ENCODE peak calls at places on chromosome 5, in six cellular contexts. T is T-cell, H is GM12891, N is tibial artery, X is H9, C is iris pigment epithelial cell. P is an unnamed sample.

GRCh38 chr5:152288499-152288898 is 116.6 kb downstream of the NMUR2 start:
- DNase-seq in T (no peak), H (no peak), N (peak; percentile 84), X (no peak), C (no peak), P (no peak)

GRCh38 chr5:126915496-126915895 is 114.9 kb downstream of the MARCHF3 start:
- DNase-seq in T (no peak), H (no peak), N (no peak), X (no peak), C (no peak), P (no peak)

GRCh38 chr5:71011194-71011792 is 13.8 kb downstream of the NAIP start:
- DNase-seq in T (no peak), H (no peak), N (no peak), X (no peak), C (no peak), P (no peak)

GRCh38 chr5:9058666-9059065 is 487.2 kb downstream of the SEMA5A start:
- DNase-seq in T (no peak), H (no peak), N (no peak), X (no peak), C (no peak), P (no peak)

GRCh38 chr5:96942911-96943310 is 7.0 kb downstream of the LNPEP start:
- DNase-seq in T (no peak), H (no peak), N (no peak), X (no peak), C (no peak), P (no peak)

GRCh38 chr5:58044166-58044565 is 415.7 kb downstream of the PLK2 start:
- DNase-seq in T (no peak), H (no peak), N (no peak), X (no peak), C (no peak), P (no peak)

GRCh38 chr5:99169309-99169708 is 240.5 kb upstream of the CHD1 start:
- DNase-seq in T (no peak), H (no peak), N (no peak), X (no peak), C (peak; percentile 17), P (no peak)

GRCh38 chr5:116361171-116361967 is 213.3 kb downstream of the SEMA6A start:
- DNase-seq in T (no peak), H (no peak), N (no peak), X (peak; percentile 87), C (peak; percentile 24), P (peak; percentile 85)

GRCh38 chr5:125696762-125697161 is 726.4 kb upstream of the GRAMD2B start:
- DNase-seq in T (no peak), H (no peak), N (no peak), X (no peak), C (peak; percentile 68), P (no peak)

GRCh38 chr5:179406031-179406681 is 60.9 kb upstream of the ADAMTS2 start:
- DNase-seq in T (no peak), H (no peak), N (no peak), X (no peak), C (no peak), P (no peak)

GRCh38 chr5:97455996-97456395 is 272.9 kb upstream of the RIOK2 start:
- DNase-seq in T (no peak), H (no peak), N (no peak), X (no peak), C (no peak), P (no peak)

GRCh38 chr5:130077007-130077406 is 172.7 kb downstream of the CHSY3 start:
- DNase-seq in T (no peak), H (no peak), N (no peak), X (no peak), C (no peak), P (no peak)

GRCh38 chr5:173625686-173626500 is 9.4 kb upstream of the BOD1 start:
- DNase-seq in T (no peak), H (no peak), N (no peak), X (no peak), C (no peak), P (no peak)

GRCh38 chr5:26869781-26870180 is 168.6 kb downstream of the CDH9 start:
- DNase-seq in T (no peak), H (no peak), N (no peak), X (no peak), C (no peak), P (no peak)

GRCh38 chr5:29720954-29721353 is 1472.5 kb upstream of the CDH6 start:
- DNase-seq in T (no peak), H (no peak), N (no peak), X (no peak), C (no peak), P (no peak)

GRCh38 chr5:5497132-5497748 is 74.8 kb downstream of the ICE1 start:
- DNase-seq in T (peak; percentile 20), H (peak; percentile 43), N (peak; percentile 72), X (peak; percentile 74), C (peak; percentile 74), P (no peak)

GRCh38 chr5:1437452-1437851 is 7.8 kb downstream of the SLC6A3 start:
- DNase-seq in T (no peak), H (no peak), N (peak; percentile 32), X (peak; percentile 73), C (peak; percentile 14), P (no peak)

GRCh38 chr5:111129938-111130337 is 37.8 kb downstream of the WDR36 start:
- DNase-seq in T (no peak), H (no peak), N (no peak), X (no peak), C (peak; percentile 73), P (no peak)

GRCh38 chr5:113293068-113293571 is 141.7 kb downstream of the TSSK1B start:
- DNase-seq in T (no peak), H (no peak), N (no peak), X (peak; percentile 66), C (no peak), P (no peak)

GRCh38 chr5:143515829-143516228 is 112.3 kb upstream of the NR3C1 start:
- DNase-seq in T (no peak), H (no peak), N (no peak), X (no peak), C (peak; percentile 58), P (no peak)

GRCh38 chr5:142748568-142749249 is 21.5 kb upstream of the ARHGAP26 start:
- DNase-seq in T (peak; percentile 55), H (no peak), N (no peak), X (peak; percentile 57), C (no peak), P (no peak)

GRCh38 chr5:59525957-59526356 is 367.6 kb downstream of the PDE4D start:
- DNase-seq in T (no peak), H (no peak), N (no peak), X (no peak), C (peak; percentile 97), P (no peak)

GRCh38 chr5:119312403-119312802 is 43.4 kb upstream of the TNFAIP8 start:
- DNase-seq in T (no peak), H (no peak), N (no peak), X (no peak), C (no peak), P (no peak)